ENCODE peak calls at places on chromosomes 4 and X, in six cellular contexts. X is SJSA1, Z is NT2/D1, P is astrocyte, F is fibroblast of lung, D is uterus. I is an unnamed sample.
A peak's percentile ranks its signal among the peaks of the same experiment; 100 is the strongest.

GRCh38 chrX:97026406-97026805 is 142.7 kb downstream of the RPA4 start:
- DNase-seq in X (no peak), D (no peak), P (no peak), Z (peak; percentile 8), F (no peak), I (no peak)

GRCh38 chrX:8034058-8034457 is 106.8 kb upstream of the PNPLA4 start:
- DNase-seq in P (no peak), Z (peak; percentile 50), D (no peak), X (no peak), F (no peak), I (no peak)

GRCh38 chr4:100289530-100289888 is 99.2 kb upstream of the DDIT4L start:
- DNase-seq in D (no peak), F (no peak), P (peak; percentile 40), Z (no peak), X (no peak), I (no peak)

GRCh38 chr4:146318894-146319293 is 104.6 kb downstream of the REELD1 start:
- DNase-seq in X (no peak), Z (no peak), P (no peak), D (no peak), F (no peak), I (no peak)

GRCh38 chr4:6908397-6909112 is 1.1 kb upstream of the TBC1D14 start:
- DNase-seq in Z (no peak), X (no peak), D (no peak), F (no peak), P (peak; percentile 49), I (no peak)

GRCh38 chr4:143939528-143939927 is 34.2 kb upstream of the GYPE start:
- DNase-seq in D (no peak), Z (no peak), F (no peak), X (no peak), P (no peak), I (no peak)

GRCh38 chr4:38788327-38788726 is 5.5 kb upstream of the TLR10 start:
- DNase-seq in Z (no peak), P (peak; percentile 60), F (peak; percentile 25), D (no peak), X (no peak), I (no peak)

GRCh38 chr4:64713256-64713840 is 304.1 kb upstream of the TECRL start:
- DNase-seq in Z (no peak), P (peak; percentile 19), D (no peak), F (peak; percentile 0), X (no peak), I (no peak)

GRCh38 chr4:27518876-27519275 is 658.2 kb downstream of the STIM2 start:
- DNase-seq in D (no peak), Z (no peak), P (no peak), F (no peak), X (no peak), I (no peak)

GRCh38 chrX:15816453-15816838 is 26.2 kb downstream of the ZRSR2 start:
- DNase-seq in P (no peak), Z (no peak), F (peak; percentile 21), X (no peak), D (no peak), I (no peak)

GRCh38 chr4:47278631-47279030 is 184.9 kb downstream of the COMMD8 start:
- DNase-seq in P (no peak), D (no peak), Z (no peak), F (no peak), X (no peak), I (no peak)

GRCh38 chrX:41022579-41022978 is 62.7 kb upstream of the USP9X start:
- DNase-seq in Z (no peak), P (peak; percentile 39), D (no peak), X (no peak), F (peak; percentile 39), I (no peak)

GRCh38 chr4:93730251-93730650 is 98.3 kb upstream of the ATOH1 start:
- DNase-seq in F (no peak), Z (no peak), X (no peak), D (no peak), P (no peak), I (no peak)

GRCh38 chrX:30196322-30196721 is 19.0 kb upstream of the MAGEB2 start:
- DNase-seq in F (peak; percentile 1), X (no peak), P (no peak), Z (no peak), D (no peak), I (no peak)

GRCh38 chrX:125709074-125709473 is 389.4 kb downstream of the TEX13C start:
- DNase-seq in F (no peak), Z (no peak), X (no peak), D (no peak), P (no peak), I (no peak)

GRCh38 chr4:117987464-117987863 is 46.8 kb upstream of the NDST3 start:
- DNase-seq in F (no peak), Z (no peak), X (no peak), D (no peak), P (no peak), I (no peak)

GRCh38 chrX:134338527-134338926 is 101.5 kb downstream of the CCDC160 start:
- DNase-seq in F (no peak), Z (no peak), X (no peak), P (no peak), D (no peak), I (no peak)

GRCh38 chr4:10878861-10879260 is 194.3 kb upstream of the CLNK start:
- DNase-seq in D (no peak), P (no peak), Z (no peak), X (no peak), F (no peak), I (no peak)
- H3K9me3 ChIP-seq in D (no peaks in the 10 kb centered on the region), P (no peaks in the 10 kb centered on the region), Z (no peaks in the 10 kb centered on the region), X (no peaks in the 10 kb centered on the region), F (no peaks in the 10 kb centered on the region), I (no peaks in the 10 kb centered on the region)

DNA sequence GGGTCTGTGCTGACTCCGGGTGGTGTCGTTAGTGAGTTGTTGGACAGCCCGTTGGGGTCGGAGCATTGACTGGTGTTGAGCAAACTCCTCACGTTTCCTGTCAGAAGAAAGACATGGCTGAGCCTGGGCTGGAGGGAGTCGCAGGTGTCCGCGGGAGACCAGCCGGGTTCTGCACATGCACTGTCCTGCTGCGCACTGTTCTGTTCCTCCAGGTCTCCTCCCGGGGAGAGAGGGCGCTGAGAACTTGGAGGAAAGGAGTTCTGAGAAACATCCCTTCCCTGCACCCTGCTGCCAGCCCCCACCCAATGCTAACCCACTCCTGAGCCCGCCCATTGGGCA is 1.1 kb downstream of the ZNF141 start:
- DNase-seq in Z (no peak), P (no peak), X (no peak), F (no peak), D (no peak), I (peak; percentile 4)
- H3K9me3 ChIP-seq in Z (no peaks in the 10 kb centered on the region), P (no peaks in the 10 kb centered on the region), X (no peaks in the 10 kb centered on the region), F (no peaks in the 10 kb centered on the region), D (no peaks in the 10 kb centered on the region), I (no peaks in the 10 kb centered on the region)

DNA sequence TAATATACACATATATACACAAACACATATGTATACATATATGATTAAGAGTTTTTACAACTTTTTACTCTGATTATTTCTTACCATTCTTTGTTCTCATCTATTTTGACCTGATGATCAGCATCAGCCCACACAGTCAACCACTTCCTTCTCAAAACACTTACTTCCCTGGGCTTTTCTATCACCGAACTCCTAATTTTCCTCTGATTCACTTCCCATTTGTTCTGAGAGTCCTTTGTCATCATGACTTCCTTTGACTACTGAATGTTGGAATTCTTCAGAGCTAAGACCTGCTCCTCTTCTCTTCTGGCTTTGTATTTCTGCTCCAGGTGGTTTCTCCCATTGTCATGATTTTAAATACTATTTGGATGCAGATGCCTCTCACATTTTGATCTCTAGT is 209.5 kb upstream of the AFF2 start:
- DNase-seq in P (no peak), D (no peak), F (no peak), Z (no peak), X (no peak), I (no peak)
- H3K9me3 ChIP-seq in P (no peaks in the 10 kb centered on the region), D (no peaks in the 10 kb centered on the region), F (no peaks in the 10 kb centered on the region), Z (no peaks in the 10 kb centered on the region), X (no peaks in the 10 kb centered on the region), I (no peaks in the 10 kb centered on the region)

GRCh38 chrX:82127228-82128123 is 925.6 kb downstream of the SH3BGRL start:
- DNase-seq in D (no peak), Z (no peak), P (no peak), F (no peak), X (no peak), I (no peak)
- H3K9me3 ChIP-seq in D (no peaks in the 10 kb centered on the region), Z (no peaks in the 10 kb centered on the region), P (no peaks in the 10 kb centered on the region), F (no peaks in the 10 kb centered on the region), X (no peaks in the 10 kb centered on the region), I (no peaks in the 10 kb centered on the region)

I was measured in thyroid gland.